ENCODE peak calls at places on chromosomes 4 and X, in ten cellular contexts. B is upper lobe of left lung, V is transverse colon, P is HCT116, A is endothelial cell of umbilical vein, I is H1, D is suprapubic skin, E is stomach, T is GM12878, L is GM23338. H is an unnamed sample.
A peak's percentile ranks its signal among the peaks of the same experiment; 100 is the strongest.

GRCh38 chr4:2484993-2485392 is 16.1 kb downstream of the RNF4 start:
- DNase-seq in I (no peak), V (peak; percentile 85), A (peak; percentile 59), D (peak; percentile 88), T (peak; percentile 62), P (no peak), E (peak; percentile 85), B (peak; percentile 94), L (peak; percentile 21), H (peak; percentile 95)

GRCh38 chr4:153655928-153656327 is 28.2 kb upstream of the TLR2 start:
- DNase-seq in A (no peak), E (peak; percentile 53), V (no peak), B (peak; percentile 82), D (no peak), L (no peak), T (no peak), P (no peak), I (no peak), H (no peak)

GRCh38 chr4:83362492-83363329 is 28.1 kb upstream of the HPSE start:
- DNase-seq in D (no peak), E (no peak), L (peak; percentile 33), I (no peak), P (no peak), A (peak; percentile 61), V (peak; percentile 19), B (no peak), T (no peak), H (no peak)

GRCh38 chr4:98728433-98728832 is 70.0 kb upstream of the TSPAN5 start:
- DNase-seq in P (no peak), T (no peak), I (no peak), D (no peak), B (no peak), L (no peak), V (no peak), A (peak; percentile 96), E (no peak), H (no peak)

GRCh38 chr4:155667538-155668511 is 1.2 kb downstream of the GUCY1A1 start:
- DNase-seq in B (peak; percentile 51), I (peak; percentile 69), T (no peak), D (no peak), V (peak; percentile 35), P (no peak), E (no peak), L (peak; percentile 60), A (peak; percentile 66), H (peak; percentile 82)

GRCh38 chrX:101417981-101418841 is 10.2 kb downstream of the HNRNPH2 start:
- DNase-seq in P (no peak), A (peak; percentile 56), V (peak; percentile 59), B (peak; percentile 62), D (peak; percentile 79), T (no peak), I (peak; percentile 72), E (peak; percentile 58), L (peak; percentile 74), H (peak; percentile 92)

GRCh38 chr4:74328501-74328900 is 20.2 kb downstream of the EPGN start:
- DNase-seq in V (no peak), P (no peak), I (no peak), D (no peak), A (no peak), B (no peak), L (no peak), E (no peak), T (no peak), H (no peak)

GRCh38 chr4:8844976-8845690 is 26.5 kb downstream of the HMX1 start:
- DNase-seq in D (peak; percentile 50), P (no peak), I (peak; percentile 30), E (no peak), A (no peak), B (no peak), L (no peak), V (peak; percentile 1), T (no peak), H (peak; percentile 64)

GRCh38 chrX:13197961-13198761 is 121.7 kb downstream of the ATXN3L start:
- DNase-seq in D (no peak), B (no peak), P (no peak), A (no peak), E (no peak), L (peak; percentile 86), V (no peak), I (no peak), T (no peak), H (no peak)

GRCh38 chr4:159238631-159239030 is 135.8 kb downstream of the RAPGEF2 start:
- DNase-seq in V (no peak), T (no peak), D (no peak), L (no peak), E (no peak), I (no peak), A (peak; percentile 67), P (no peak), B (no peak), H (no peak)

GRCh38 chrX:48487362-48487785 is 11.4 kb downstream of the FTSJ1 start:
- DNase-seq in V (no peak), D (no peak), P (peak; percentile 90), B (no peak), I (no peak), T (no peak), L (peak; percentile 17), A (no peak), E (peak; percentile 57), H (peak; percentile 52)

GRCh38 chr4:98746936-98747658 is 88.7 kb upstream of the TSPAN5 start:
- DNase-seq in E (no peak), D (no peak), P (no peak), I (no peak), L (no peak), V (no peak), T (no peak), B (no peak), A (peak; percentile 34), H (no peak)

GRCh38 chrX:132216806-132217202 is 2.4 kb downstream of the RAP2C start:
- DNase-seq in P (no peak), I (no peak), T (no peak), E (no peak), L (no peak), D (no peak), B (no peak), V (no peak), A (peak; percentile 44), H (no peak)

GRCh38 chrX:33183366-33183765 is 28.0 kb downstream of the DMD start:
- DNase-seq in T (no peak), E (peak; percentile 33), P (no peak), L (peak; percentile 28), D (no peak), I (no peak), B (peak; percentile 36), A (peak; percentile 81), V (no peak), H (no peak)

GRCh38 chr4:125734504-125734903 is 419.7 kb downstream of the FAT4 start:
- DNase-seq in A (no peak), V (no peak), E (no peak), L (no peak), I (no peak), D (no peak), P (no peak), T (no peak), B (no peak), H (no peak)

GRCh38 chr4:112222219-112222955 is 9.2 kb upstream of the AP1AR start:
- DNase-seq in A (no peak), D (no peak), I (no peak), P (no peak), B (no peak), T (no peak), V (no peak), E (no peak), L (no peak), H (no peak)

GRCh38 chr4:79585834-79586233 is 177.8 kb upstream of the GK2 start:
- DNase-seq in I (no peak), P (no peak), L (peak; percentile 66), E (no peak), D (no peak), A (no peak), V (no peak), B (no peak), T (no peak), H (no peak)
- H3K27ac ChIP-seq in I (no peak overlapping the region), P (no peak overlapping the region), L (no peak overlapping the region), E (no peak overlapping the region), D (no peak overlapping the region), A (no peak overlapping the region), V (no peak overlapping the region), B (no peak overlapping the region), T (no peak overlapping the region), H (no peak overlapping the region)

GRCh38 chr4:7019367-7019766 is 23.8 kb upstream of the TADA2B start:
- DNase-seq in B (peak; percentile 45), I (no peak), T (no peak), P (no peak), A (no peak), D (no peak), V (no peak), L (no peak), E (no peak), H (peak; percentile 46)
- H3K36me3 ChIP-seq in B (peaks cover 16% of the 10 kb centered on the region), I (peaks cover 3% of the 10 kb centered on the region), T (peaks cover 24% of the 10 kb centered on the region), P (peaks cover 8% of the 10 kb centered on the region), A (peaks cover 19% of the 10 kb centered on the region), D (peaks cover 79% of the 10 kb centered on the region), V (no peaks in the 10 kb centered on the region), L (no peaks in the 10 kb centered on the region), E (peaks cover 95% of the 10 kb centered on the region), H (peaks cover 79% of the 10 kb centered on the region)

DNA sequence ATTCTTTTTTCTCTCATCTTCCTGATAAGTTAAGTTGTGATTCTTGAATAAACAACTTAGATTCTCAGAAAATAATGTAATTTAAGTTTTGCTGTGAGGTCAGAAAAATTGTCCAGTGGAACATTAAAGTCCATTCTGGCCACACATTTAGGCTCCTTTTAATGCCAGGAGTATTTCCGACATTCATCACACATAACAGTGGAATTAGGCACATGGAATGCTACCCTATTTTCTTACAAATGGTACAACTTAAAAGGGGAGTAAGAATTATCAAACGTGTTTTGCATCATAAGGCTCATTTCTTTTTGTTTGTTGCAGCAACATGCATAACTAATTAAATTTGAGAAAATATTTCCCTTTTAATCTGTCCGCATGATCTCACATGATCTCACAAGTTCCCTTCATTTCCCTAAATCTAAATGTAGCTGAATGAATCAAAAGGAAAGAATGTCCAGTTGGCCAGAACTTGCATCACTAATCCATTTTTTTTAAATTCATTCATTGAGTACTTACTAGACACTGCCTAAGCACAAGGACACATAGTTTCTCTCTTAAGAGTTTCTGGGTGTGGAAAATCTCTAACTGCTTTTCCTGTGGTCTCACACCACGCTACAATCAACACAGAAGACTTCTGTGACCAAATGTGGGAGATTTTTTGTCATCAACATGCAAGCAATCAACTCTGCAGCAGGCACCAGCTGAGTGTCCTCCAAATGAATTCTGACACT is 22.0 kb downstream of the SPARCL1 start:
- DNase-seq in E (no peak), D (no peak), L (no peak), T (no peak), A (no peak), B (no peak), I (no peak), P (no peak), V (no peak), H (no peak)
- TF ChIP-seq POLR2AphosphoS5 in E (peak; percentile 27), D (peak; percentile 7), L (no peak), T (no peak), A (no peak), B (no peak), I (no peak), P (no peak), V (peak; percentile 20), H (no peak)

DNA sequence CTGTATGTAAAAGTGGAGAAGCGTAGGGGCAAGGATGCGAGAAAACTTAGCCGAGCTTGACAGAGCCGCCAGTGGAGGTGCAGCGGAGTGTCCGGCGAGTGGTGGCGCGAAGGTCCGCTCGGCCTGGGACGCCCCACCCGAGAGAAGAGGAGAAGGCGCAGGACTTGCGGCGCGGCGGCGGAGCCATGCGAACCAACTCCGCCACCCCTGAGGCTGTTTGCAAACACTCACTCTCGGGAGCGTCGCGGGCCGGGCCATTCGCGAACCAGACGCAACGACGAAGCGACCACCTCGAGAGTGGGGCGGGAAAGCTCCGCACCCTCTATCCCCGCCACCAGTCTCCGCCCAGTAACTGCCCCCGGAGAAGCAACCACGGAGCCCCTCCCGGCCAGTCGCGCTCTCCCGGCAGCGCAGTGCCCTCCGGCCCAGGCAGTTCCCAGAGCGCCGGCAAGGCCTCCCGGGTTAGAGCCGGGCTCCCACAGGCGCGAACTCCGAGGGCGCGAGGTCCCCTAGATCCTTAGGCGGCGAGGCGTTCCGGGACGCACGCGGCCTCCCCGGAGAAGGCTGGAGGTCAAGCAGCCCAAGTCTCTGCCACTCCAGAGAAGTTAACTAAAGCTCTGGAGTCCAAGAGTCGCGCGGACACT is 2.2 kb upstream of the MAB21L2 start:
- DNase-seq in I (peak; percentile 72), B (no peak), L (peak; percentile 50), T (no peak), V (no peak), D (no peak), A (no peak), P (no peak), E (no peak), H (peak; percentile 73)
- H3K27ac ChIP-seq in I (no peak overlapping the region), B (peak overlapping the region; percentile 14), L (no peak overlapping the region), T (no peak overlapping the region), V (peak overlapping the region; percentile 84), D (no peak overlapping the region), A (no peak overlapping the region), P (no peak overlapping the region), E (no peak overlapping the region), H (no peak overlapping the region)